ENCODE peak calls at places on chromosomes 11 and 22, in four cellular contexts. W is body of pancreas, O is DND-41, P is chondrocyte. S is an unnamed sample.

GRCh38 chr11:46520971-46521745 is 72.7 kb downstream of the AMBRA1 start:
- DNase-seq in W (no peak), P (no peak), O (no peak), S (no peak)

GRCh38 chr11:6615882-6616585 is 3.2 kb downstream of the TPP1 start:
- DNase-seq in O (no peak), P (peak), W (no peak), S (no peak)

GRCh38 chr22:49487950-49488349 is 339.7 kb downstream of the BRD1 start:
- DNase-seq in W (no peak), O (no peak), P (no peak), S (no peak)

GRCh38 chr22:25235547-25236290 is 16.3 kb downstream of the CRYBB2 start:
- DNase-seq in W (peak), O (peak), P (peak), S (peak)

GRCh38 chr11:43748095-43748494 is 67.6 kb downstream of the HSD17B12 start:
- DNase-seq in P (no peak), W (no peak), O (no peak), S (no peak)

GRCh38 chr11:115499891-115500290 is 4.3 kb downstream of the CADM1 start:
- DNase-seq in P (no peak), O (no peak), W (no peak), S (no peak)

GRCh38 chr22:17726561-17727243 is 47.6 kb downstream of the BID start:
- DNase-seq in O (peak), P (no peak), W (no peak), S (no peak)

GRCh38 chr22:23240639-23241389 is 60.5 kb downstream of the BCR start:
- DNase-seq in O (no peak), W (no peak), P (no peak), S (no peak)

GRCh38 chr11:34620820-34621792 is at the start of gene EHF:
- DNase-seq in W (no peak), O (no peak), P (no peak), S (no peak)

GRCh38 chr11:17171342-17171741 is 36.4 kb downstream of the PIK3C2A start:
- DNase-seq in W (no peak), O (no peak), P (no peak), S (no peak)

GRCh38 chr22:35522571-35523149 is 18.0 kb upstream of the RASD2 start:
- DNase-seq in W (no peak), O (no peak), P (no peak), S (no peak)

GRCh38 chr11:132258865-132259264 is 888.5 kb downstream of the NTM start:
- DNase-seq in O (no peak), W (no peak), P (no peak), S (no peak)

GRCh38 chr11:87722756-87723599 is 452.3 kb downstream of the RAB38 start:
- DNase-seq in O (peak), W (peak), P (no peak), S (peak)

GRCh38 chr11:3865388-3866193 is 10.1 kb downstream of the STIM1 start:
- DNase-seq in O (no peak), P (no peak), W (no peak), S (no peak)

GRCh38 chr11:69380451-69380901 is 86.5 kb downstream of the MYEOV start:
- DNase-seq in O (no peak), P (peak), W (peak), S (no peak)

GRCh38 chr11:88402784-88403183 is 65.2 kb upstream of the CTSC start:
- DNase-seq in O (no peak), W (no peak), P (no peak), S (no peak)

GRCh38 chr11:83827940-83828554 is 541.9 kb upstream of the CCDC90B start:
- DNase-seq in W (no peak), O (no peak), P (no peak), S (peak)

GRCh38 chr11:64870176-64870892 is 8.1 kb downstream of the EHD1 start:
- DNase-seq in O (no peak), W (no peak), P (no peak), S (no peak)

GRCh38 chr11:118291453-118291852 is 13.1 kb upstream of the CD3E start:
- DNase-seq in W (no peak), O (no peak), P (no peak), S (no peak)

GRCh38 chr22:46625843-46626349 is 5.7 kb downstream of the GRAMD4 start:
- DNase-seq in P (no peak), O (no peak), W (no peak), S (no peak)

GRCh38 chr11:24267015-24267414 is 229.8 kb upstream of the LUZP2 start:
- DNase-seq in P (no peak), W (no peak), O (no peak), S (no peak)

GRCh38 chr11:33291004-33291777 is 34.0 kb downstream of the HIPK3 start:
- DNase-seq in O (no peak), P (no peak), W (no peak), S (peak)

GRCh38 chr11:74453373-74453975 is 13.9 kb downstream of the KCNE3 start:
- DNase-seq in P (no peak), O (peak), W (peak), S (peak)

GRCh38 chr11:69662021-69662698 is 13.0 kb downstream of the LTO1 start:
- DNase-seq in W (no peak), O (no peak), P (peak), S (no peak)

GRCh38 chr22:17789379-17790200 is 15.3 kb upstream of the BID start:
- DNase-seq in W (no peak), P (no peak), O (no peak), S (no peak)

DNA sequence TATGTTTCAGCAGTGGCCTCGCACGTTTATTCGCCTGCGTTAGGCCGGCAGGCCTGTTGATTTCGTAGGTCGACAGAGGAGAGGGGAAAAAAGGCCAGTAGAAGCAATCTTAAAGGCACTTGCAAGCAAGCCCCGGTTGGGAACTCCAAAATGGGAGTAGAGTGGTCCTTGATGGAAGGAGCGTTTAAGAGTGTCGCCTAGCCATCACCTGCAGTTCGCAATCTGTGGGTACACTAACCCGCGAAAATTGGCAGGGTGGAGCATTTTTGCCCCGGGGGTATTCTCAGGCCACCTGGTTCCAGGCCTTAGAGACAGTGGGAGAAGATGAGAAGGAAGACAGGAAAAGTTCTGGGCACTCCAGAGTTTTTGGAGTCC is 1.1 kb downstream of the EWSR1 start:
- DNase-seq in O (no peak), P (peak), W (no peak), S (no peak)
- TF ChIP-seq CTCF in O (no peak), P (no peak), W (no peak), S (no peak)

GRCh38 chr11:93288079-93288478 is 42.5 kb upstream of the DEUP1 start:
- DNase-seq in O (no peak), P (no peak), W (no peak), S (no peak)

GRCh38 chr11:93285430-93285829 is 45.1 kb upstream of the DEUP1 start:
- DNase-seq in O (no peak), W (no peak), P (no peak), S (no peak)

GRCh38 chr11:93290061-93290460 is 40.5 kb upstream of the DEUP1 start:
- DNase-seq in P (no peak), W (no peak), O (no peak), S (no peak)

GRCh38 chr11:93288767-93289166 is 41.8 kb upstream of the DEUP1 start:
- DNase-seq in P (no peak), W (no peak), O (no peak), S (no peak)

GRCh38 chr11:93287434-93287833 is 43.1 kb upstream of the DEUP1 start:
- DNase-seq in W (no peak), O (no peak), P (no peak), S (no peak)
- TF ChIP-seq CTCF in W (no peak), O (no peak), P (no peak), S (no peak)

GRCh38 chr11:19644316-19644715 is 68.3 kb upstream of the NAV2 start:
- DNase-seq in P (no peak), O (no peak), W (no peak), S (no peak)

GRCh38 chr11:19650929-19651487 is 61.6 kb upstream of the NAV2 start:
- DNase-seq in W (no peak), P (no peak), O (no peak), S (no peak)

GRCh38 chr11:19646308-19646707 is 66.3 kb upstream of the NAV2 start:
- DNase-seq in W (no peak), P (no peak), O (no peak), S (no peak)

GRCh38 chr11:19648321-19648720 is 64.3 kb upstream of the NAV2 start:
- DNase-seq in P (no peak), O (no peak), W (no peak), S (no peak)

DNA sequence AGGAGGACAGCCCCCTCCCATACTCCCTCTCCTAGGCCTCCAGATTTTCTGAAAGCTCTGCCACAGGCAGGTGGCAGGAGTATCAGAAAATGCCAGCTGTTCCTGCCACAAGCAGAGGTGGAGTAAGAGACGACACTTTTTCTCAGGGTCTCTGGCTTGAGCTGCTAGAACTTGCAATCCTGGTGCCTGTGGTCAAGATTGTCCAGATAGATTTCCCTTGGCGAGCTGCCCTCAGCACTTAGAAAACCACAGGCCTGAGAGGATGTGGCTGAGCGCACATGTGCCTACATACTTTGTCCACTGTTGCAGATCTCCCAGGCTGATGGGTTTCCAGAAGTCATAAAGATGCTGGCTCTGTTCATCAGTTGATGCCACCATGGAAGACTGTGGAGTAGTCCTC is 65.7 kb upstream of the NAV2 start:
- DNase-seq in P (no peak), W (no peak), O (no peak), S (no peak)
- TF ChIP-seq CTCF in P (peak), W (no peak), O (no peak), S (no peak)

GRCh38 chr22:41367039-41367679 is 14.6 kb upstream of the TEF start:
- DNase-seq in O (no peak), W (peak), P (peak), S (no peak)
- TF ChIP-seq CTCF in O (no peak), W (peak), P (peak), S (no peak)

DNA sequence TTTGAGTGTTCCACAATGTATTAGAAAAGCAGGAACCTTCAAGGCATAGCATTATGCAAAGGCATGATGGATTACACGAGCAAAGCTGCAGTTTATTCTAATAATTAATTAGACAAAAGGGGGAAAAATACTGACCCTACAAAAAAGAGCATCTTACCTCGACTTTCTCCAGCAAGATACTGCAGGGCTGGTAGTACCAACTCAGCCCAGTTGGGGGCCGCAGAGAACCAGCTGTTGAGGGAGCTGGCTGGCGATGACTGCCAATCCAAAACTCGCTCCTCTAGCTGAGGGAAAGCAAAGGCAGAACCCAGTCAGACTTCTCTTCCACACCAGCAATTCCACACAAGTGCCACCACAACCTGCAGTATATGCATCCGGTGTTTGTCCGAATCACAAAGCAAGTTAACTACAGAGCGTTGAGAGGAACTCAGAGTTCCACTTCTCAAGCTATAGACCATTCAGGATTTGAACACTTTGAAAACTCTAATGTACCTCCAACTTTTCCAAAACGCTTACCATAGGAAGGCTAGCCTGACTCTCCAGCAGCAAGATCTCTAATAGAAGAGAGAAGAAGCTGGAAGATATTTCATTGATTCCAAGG is 13.7 kb downstream of the NFRKB start:
- DNase-seq in O (peak), P (no peak), W (peak), S (peak)
- TF ChIP-seq CTCF in O (peak), P (peak), W (peak), S (peak)

GRCh38 chr22:26431151-26431995 is 2.3 kb downstream of the ASPHD2 start:
- DNase-seq in O (no peak), W (no peak), P (no peak), S (peak)

GRCh38 chr22:26435327-26436093 is 6.5 kb downstream of the ASPHD2 start:
- DNase-seq in P (no peak), W (no peak), O (no peak), S (no peak)

GRCh38 chr22:26430600-26430999 is 1.5 kb downstream of the ASPHD2 start:
- DNase-seq in W (no peak), O (no peak), P (no peak), S (no peak)

GRCh38 chr22:26433805-26434204 is 4.7 kb downstream of the ASPHD2 start:
- DNase-seq in P (no peak), W (no peak), O (no peak), S (no peak)

DNA sequence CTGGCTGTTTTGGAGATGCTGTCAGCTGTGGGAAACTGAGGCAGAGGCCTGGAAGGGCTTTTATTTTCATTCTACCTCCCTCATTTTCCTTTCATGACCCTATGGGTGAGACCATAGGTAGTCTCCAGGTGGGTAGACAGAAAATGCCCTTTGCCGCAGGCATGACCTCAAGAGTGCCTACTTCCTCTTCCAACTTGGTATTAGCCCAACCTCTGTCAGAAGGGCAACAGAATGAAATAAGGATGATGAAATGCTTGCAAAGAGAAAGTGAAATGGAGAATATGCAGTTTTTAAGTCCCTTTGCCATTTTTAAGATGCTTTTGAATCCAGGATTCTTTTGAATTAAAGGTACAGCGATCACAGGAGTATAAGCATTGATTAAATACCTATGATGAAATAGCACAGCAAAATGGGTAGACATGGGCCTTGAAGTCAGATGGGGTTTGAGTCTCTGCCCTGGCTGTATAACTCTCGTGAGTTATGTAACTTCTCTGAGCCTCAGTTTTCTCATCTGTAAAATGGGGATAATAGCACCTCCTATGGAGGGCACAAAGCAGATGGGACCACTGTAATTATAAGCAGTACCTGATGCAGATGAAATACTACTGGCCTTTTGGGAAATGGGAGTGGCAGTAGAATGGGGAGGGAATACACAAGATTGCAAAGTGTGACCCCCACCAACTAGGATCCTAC is 3.7 kb downstream of the ASPHD2 start:
- DNase-seq in P (no peak), O (no peak), W (no peak), S (peak)
- TF ChIP-seq CTCF in P (no peak), O (no peak), W (no peak), S (no peak)

GRCh38 chr11:12162652-12163051 is 52.3 kb downstream of the MICAL2 start:
- DNase-seq in O (no peak), P (no peak), W (no peak), S (no peak)
- TF ChIP-seq CTCF in O (peak), P (no peak), W (no peak), S (no peak)

GRCh38 chr22:40818747-40819662 is at the start of gene SLC25A17:
- DNase-seq in O (peak), P (no peak), W (peak), S (peak)
- TF ChIP-seq CTCF in O (peak), P (peak), W (peak), S (peak)

DNA sequence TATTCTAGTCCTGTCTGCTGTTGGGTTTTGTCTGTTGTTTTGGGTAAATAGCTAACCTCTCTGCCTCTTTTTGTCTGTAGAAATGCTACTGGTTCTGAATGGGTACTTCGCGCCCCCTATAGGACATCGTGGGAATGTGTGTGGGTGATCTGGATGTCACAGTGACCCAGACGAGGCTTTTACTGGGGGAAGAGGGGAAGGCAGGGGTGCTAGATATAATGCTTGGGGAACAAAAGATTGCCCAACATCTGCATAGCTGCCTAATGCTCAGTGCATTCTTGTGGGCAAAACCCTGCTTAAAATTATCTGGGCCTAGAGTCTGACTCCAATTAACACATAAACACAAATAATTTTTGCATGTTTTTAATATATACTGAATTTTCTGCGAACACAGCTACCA is 57.7 kb downstream of the BMAL1 start:
- DNase-seq in O (peak), P (no peak), W (peak), S (peak)
- TF ChIP-seq CTCF in O (peak), P (peak), W (peak), S (peak)

S was measured in GM10248.